ENCODE peak calls at places on chromosomes 13 and 19, in ten cellular contexts. W is fibroblast of pulmonary artery; Z is NCI-H2081; U is NCI-H1092; J is stimulated activated CD4-positive, alpha-beta T cell treated with anti-CD3 and anti-CD28 coated beads, Interleukin-2, amount 100 ng/mL, for 48 hours; D is amniotic epithelial cell; O is sciatic nerve; A is NCI-H1930; E is non-pigmented ciliary epithelial cell; G is MG63. B is an unnamed sample.

GRCh38 chr13:24456396-24456795 is 56.2 kb downstream of the PARP4 start:
- DNase-seq in W (no peak), Z (no peak), U (no peak), J (no peak), D (no peak), O (no peak), A (no peak), E (no peak), G (no peak), B (no peak)

GRCh38 chr13:80314711-80315505 is 26.0 kb downstream of the SPRY2 start:
- DNase-seq in W (no peak), Z (no peak), U (no peak), J (no peak), D (no peak), O (no peak), A (no peak), E (no peak), G (no peak), B (no peak)

GRCh38 chr13:33272531-33273124 is 12.9 kb downstream of the STARD13 start:
- DNase-seq in W (no peak), Z (no peak), U (no peak), J (no peak), D (no peak), O (no peak), A (no peak), E (no peak), G (peak), B (no peak)

GRCh38 chr13:26480246-26480855 is 77.1 kb upstream of the WASF3 start:
- DNase-seq in W (peak), Z (no peak), U (no peak), J (no peak), D (peak), O (no peak), A (no peak), E (no peak), G (no peak), B (peak)

GRCh38 chr19:42325896-42326771 is 699 bp downstream of the MEGF8 start:
- DNase-seq in W (no peak), Z (no peak), U (no peak), J (no peak), D (no peak), O (no peak), A (no peak), E (no peak), G (no peak), B (no peak)

GRCh38 chr19:54248016-54248601 is 5.5 kb upstream of the LILRA6 start:
- DNase-seq in W (peak), Z (no peak), U (no peak), J (peak), D (peak), O (no peak), A (no peak), E (no peak), G (no peak), B (peak)

GRCh38 chr19:58572026-58572817 is 913 bp downstream of the MZF1 start:
- DNase-seq in W (no peak), Z (no peak), U (no peak), J (no peak), D (no peak), O (peak), A (no peak), E (no peak), G (no peak), B (no peak)

GRCh38 chr13:59269476-59269875 is 894.3 kb downstream of the DIAPH3 start:
- DNase-seq in W (peak), Z (no peak), U (no peak), J (no peak), D (peak), O (no peak), A (no peak), E (peak), G (no peak), B (no peak)

GRCh38 chr19:17681505-17682125 is 6.5 kb downstream of the UNC13A start:
- DNase-seq in W (peak), Z (no peak), U (no peak), J (peak), D (peak), O (no peak), A (no peak), E (no peak), G (peak), B (no peak)

GRCh38 chr19:52188822-52189744 is 769 bp upstream of the PPP2R1A start:
- DNase-seq in W (no peak), Z (peak), U (no peak), J (peak), D (no peak), O (peak), A (no peak), E (no peak), G (no peak), B (no peak)

GRCh38 chr13:94967183-94968039 is 255.1 kb upstream of the SOX21 start:
- DNase-seq in W (peak), Z (no peak), U (peak), J (peak), D (no peak), O (no peak), A (peak), E (no peak), G (peak), B (no peak)

GRCh38 chr13:73036566-73036965 is 22.2 kb upstream of the KLF5 start:
- DNase-seq in W (no peak), Z (no peak), U (no peak), J (no peak), D (no peak), O (no peak), A (no peak), E (no peak), G (no peak), B (no peak)

GRCh38 chr13:110133425-110134235 is 173.3 kb downstream of the COL4A1 start:
- DNase-seq in W (no peak), Z (no peak), U (no peak), J (no peak), D (no peak), O (no peak), A (no peak), E (no peak), G (no peak), B (no peak)

GRCh38 chr13:25281937-25282332 is 5.4 kb downstream of the MTMR6 start:
- DNase-seq in W (no peak), Z (no peak), U (no peak), J (no peak), D (no peak), O (no peak), A (no peak), E (no peak), G (no peak), B (no peak)

GRCh38 chr13:52738719-52739467 is 727 bp downstream of the CNMD start:
- DNase-seq in W (no peak), Z (no peak), U (no peak), J (peak), D (no peak), O (peak), A (peak), E (no peak), G (no peak), B (no peak)

GRCh38 chr19:49071860-49072547 is 495 bp downstream of the KCNA7 start:
- DNase-seq in W (no peak), Z (no peak), U (no peak), J (no peak), D (no peak), O (no peak), A (peak), E (no peak), G (peak), B (no peak)

GRCh38 chr19:9883231-9883758 is 48.2 kb downstream of the PIN1 start:
- DNase-seq in W (no peak), Z (no peak), U (peak), J (no peak), D (no peak), O (no peak), A (no peak), E (no peak), G (no peak), B (no peak)

GRCh38 chr13:32791545-32792172 is 205.4 kb downstream of the PDS5B start:
- DNase-seq in W (no peak), Z (no peak), U (no peak), J (no peak), D (no peak), O (no peak), A (no peak), E (no peak), G (no peak), B (no peak)

GRCh38 chr13:49258097-49258796 is 10.5 kb downstream of the CDADC1 start:
- DNase-seq in W (no peak), Z (no peak), U (no peak), J (no peak), D (no peak), O (no peak), A (no peak), E (no peak), G (no peak), B (no peak)

GRCh38 chr13:23696610-23697009 is 126.4 kb downstream of the TNFRSF19 start:
- DNase-seq in W (no peak), Z (no peak), U (no peak), J (no peak), D (no peak), O (no peak), A (no peak), E (no peak), G (no peak), B (no peak)

B was measured in cardiac septum.